ENCODE peak calls at places on chromosomes 13 and 19, in four cellular contexts. M is DMS 273 treated with DMSO at 0.1 percent for 48 hours, W is retina, E is astrocyte. X is an unnamed sample.

GRCh38 chr13:102548811-102549210 is 48.0 kb upstream of the TPP2 start:
- DNase-seq in W (no peak), M (no peak), E (no peak), X (no peak)

GRCh38 chr19:47315125-47315821 is 5.6 kb downstream of the C5AR1 start:
- DNase-seq in E (peak), W (no peak), M (no peak), X (no peak)

GRCh38 chr19:50431343-50432220 is 1.1 kb upstream of the MYBPC2 start:
- DNase-seq in E (peak), W (peak), M (no peak), X (peak)

GRCh38 chr13:101612736-101613135 is 160.3 kb downstream of the ITGBL1 start:
- DNase-seq in E (no peak), M (no peak), W (no peak), X (peak)

GRCh38 chr19:10669246-10669645 is 15.1 kb downstream of the ILF3 start:
- DNase-seq in W (no peak), M (no peak), E (no peak), X (no peak)

GRCh38 chr13:20230913-20231838 is 943 bp downstream of the GJB6 start:
- DNase-seq in W (peak), E (no peak), M (no peak), X (peak)

GRCh38 chr19:17184381-17184841 is 30.7 kb upstream of the USE1 start:
- DNase-seq in W (no peak), E (no peak), M (no peak), X (no peak)

GRCh38 chr19:18514800-18515682 is 6.8 kb downstream of the ELL start:
- DNase-seq in W (no peak), M (no peak), E (no peak), X (peak)

GRCh38 chr19:38975214-38975860 is at the start of gene FBXO17:
- DNase-seq in W (peak), M (no peak), E (peak), X (peak)

GRCh38 chr13:23724196-23724970 is 154.2 kb downstream of the TNFRSF19 start:
- DNase-seq in E (no peak), M (peak), W (no peak), X (no peak)

GRCh38 chr19:38307597-38307996 is 3.5 kb downstream of the C19orf33 start:
- DNase-seq in W (no peak), E (no peak), M (no peak), X (no peak)

GRCh38 chr19:10984166-10984735 is 23.4 kb downstream of the SMARCA4 start:
- DNase-seq in M (no peak), E (no peak), W (no peak), X (no peak)

GRCh38 chr13:36297259-36297599 is 385 bp downstream of the CCDC169 start:
- DNase-seq in E (peak), W (no peak), M (no peak), X (no peak)

GRCh38 chr13:53778937-53779336 is 750.3 kb downstream of the OLFM4 start:
- DNase-seq in M (no peak), W (no peak), E (no peak), X (no peak)

GRCh38 chr13:51201886-51202285 is 20.3 kb upstream of the FAM124A start:
- DNase-seq in W (no peak), M (no peak), E (no peak), X (no peak)

GRCh38 chr13:113544896-113545295 is 39.7 kb upstream of the TFDP1 start:
- DNase-seq in E (no peak), W (no peak), M (no peak), X (no peak)

GRCh38 chr19:48301886-48302599 is 23.3 kb upstream of the EMP3 start:
- DNase-seq in M (no peak), W (no peak), E (no peak), X (no peak)

GRCh38 chr13:105957769-105958438 is 577.6 kb downstream of the EFNB2 start:
- DNase-seq in W (no peak), M (no peak), E (no peak), X (no peak)

GRCh38 chr19:34171539-34171876 is 796 bp upstream of the LSM14A start:
- DNase-seq in M (no peak), E (peak), W (no peak), X (no peak)

GRCh38 chr13:38657191-38657590 is 29.7 kb upstream of the FREM2 start:
- DNase-seq in W (no peak), E (peak), M (no peak), X (no peak)

GRCh38 chr13:45398862-45399261 is 19.3 kb downstream of the SLC25A30 start:
- DNase-seq in E (no peak), W (no peak), M (no peak), X (no peak)

GRCh38 chr13:31209172-31209818 is 9.5 kb downstream of the B3GLCT start:
- DNase-seq in M (peak), W (peak), E (peak), X (peak)

GRCh38 chr13:96539791-96540190 is 449.9 kb downstream of the HS6ST3 start:
- DNase-seq in W (no peak), M (no peak), E (no peak), X (no peak)

GRCh38 chr19:38736036-38736412 is 8.2 kb downstream of the CAPN12 start:
- DNase-seq in W (peak), E (no peak), M (no peak), X (peak)

GRCh38 chr19:3250675-3251074 is 26.2 kb downstream of the CELF5 start:
- DNase-seq in W (no peak), M (no peak), E (no peak), X (no peak)

GRCh38 chr13:107238262-107238661 is 670.3 kb upstream of the ARGLU1 start:
- DNase-seq in W (no peak), E (no peak), M (no peak), X (no peak)

GRCh38 chr19:42255766-42256750 is 1.1 kb upstream of the ERF start:
- DNase-seq in M (no peak), E (no peak), W (peak), X (peak)

GRCh38 chr19:8631425-8631819 is 989 bp downstream of the NFILZ start:
- DNase-seq in E (peak), W (peak), M (no peak), X (peak)

GRCh38 chr19:28426902-28427232 is 786.1 kb downstream of the UQCRFS1 start:
- DNase-seq in W (no peak), E (peak), M (no peak), X (no peak)

GRCh38 chr13:42041684-42042035 is 6.8 kb upstream of the DGKH start:
- DNase-seq in E (peak), M (no peak), W (peak), X (peak)

GRCh38 chr13:94006271-94006670 is 473.2 kb downstream of the DCT start:
- DNase-seq in M (no peak), W (no peak), E (no peak), X (no peak)

GRCh38 chr13:59094149-59094548 is 1069.6 kb downstream of the DIAPH3 start:
- DNase-seq in M (no peak), E (peak), W (no peak), X (no peak)

GRCh38 chr13:20923272-20923671 is 20.7 kb upstream of the XPO4 start:
- DNase-seq in M (no peak), W (no peak), E (no peak), X (no peak)